ENCODE peak calls at places on chromosomes 2 and 18, in ten cellular contexts. P, R, B, I, D, Y, V, T, Z and W are unnamed samples.

GRCh38 chr2:112155331-112156151 is 17.4 kb downstream of the FBLN7 start:
- DNase-seq in T (no peak), D (no peak), Y (no peak), I (no peak), V (peak), Z (no peak), P (no peak), R (no peak), B (no peak), W (no peak)

GRCh38 chr2:8319219-8319618 is 362.6 kb upstream of the ID2 start:
- DNase-seq in Y (no peak), B (no peak), V (no peak), P (no peak), I (no peak), R (no peak), T (no peak), Z (no peak), D (no peak), W (no peak)

GRCh38 chr2:107992069-107992468 is 5.7 kb downstream of the SLC5A7 start:
- DNase-seq in Y (no peak), D (no peak), T (no peak), Z (no peak), I (no peak), R (no peak), V (no peak), B (no peak), P (no peak), W (peak)

GRCh38 chr18:48775372-48776160 is 175.2 kb downstream of the SMAD7 start:
- DNase-seq in T (no peak), R (no peak), Z (no peak), I (no peak), Y (no peak), V (no peak), D (no peak), P (no peak), B (no peak), W (no peak)

GRCh38 chr2:216696751-216697560 is 1.6 kb upstream of the IGFBP5 start:
- DNase-seq in Y (peak), I (peak), B (no peak), R (peak), P (no peak), D (peak), T (no peak), V (no peak), Z (no peak), W (no peak)

GRCh38 chr2:68943581-68944568 is 8.8 kb downstream of the GKN2 start:
- DNase-seq in Y (peak), T (peak), D (peak), R (peak), Z (peak), V (no peak), B (peak), P (peak), I (peak), W (no peak)

GRCh38 chr18:27226556-27227075 is 41.5 kb upstream of the CHST9 start:
- DNase-seq in I (no peak), P (no peak), B (no peak), R (no peak), V (no peak), D (no peak), T (no peak), Z (no peak), Y (no peak), W (no peak)

GRCh38 chr18:79934311-79935097 is 16.9 kb downstream of the SLC66A2 start:
- DNase-seq in Z (no peak), D (no peak), B (no peak), I (no peak), V (no peak), Y (no peak), R (no peak), T (no peak), P (peak), W (no peak)

GRCh38 chr2:101625387-101625786 is 72.1 kb upstream of the MAP4K4 start:
- DNase-seq in B (no peak), V (no peak), T (no peak), Y (no peak), D (no peak), Z (no peak), R (no peak), P (no peak), I (no peak), W (no peak)

GRCh38 chr2:86809481-86810121 is 18.9 kb upstream of the CD8A start:
- DNase-seq in Y (no peak), V (no peak), R (no peak), D (peak), I (no peak), Z (no peak), P (peak), T (no peak), B (no peak), W (no peak)

GRCh38 chr18:46374850-46375249 is 270.7 kb downstream of the HAUS1 start:
- DNase-seq in Z (no peak), V (no peak), R (no peak), I (no peak), P (peak), T (no peak), Y (no peak), D (no peak), B (no peak), W (no peak)

GRCh38 chr2:199606193-199606780 is 148.5 kb upstream of the SATB2 start:
- DNase-seq in B (no peak), P (no peak), V (no peak), Z (no peak), I (no peak), R (no peak), Y (peak), D (no peak), T (no peak), W (no peak)

GRCh38 chr2:161484061-161484460 is 68.0 kb downstream of the TBR1 start:
- DNase-seq in D (no peak), R (no peak), B (no peak), Z (no peak), I (no peak), Y (no peak), V (no peak), P (no peak), T (no peak), W (no peak)

GRCh38 chr2:197598450-197598849 is 76.9 kb downstream of the RFTN2 start:
- DNase-seq in T (no peak), V (no peak), D (no peak), Z (no peak), B (no peak), I (no peak), P (no peak), Y (no peak), R (no peak), W (no peak)

GRCh38 chr2:151106805-151107490 is 154.7 kb downstream of the RBM43 start:
- DNase-seq in V (no peak), P (no peak), B (no peak), T (no peak), Z (no peak), Y (no peak), R (peak), I (no peak), D (no peak), W (no peak)

GRCh38 chr2:138564586-138565250 is 63.1 kb downstream of the SPOPL start:
- DNase-seq in I (no peak), B (no peak), Z (no peak), R (no peak), T (no peak), D (no peak), Y (no peak), V (no peak), P (no peak), W (peak)

GRCh38 chr2:156944871-156945270 is 312.6 kb upstream of the GALNT5 start:
- DNase-seq in I (no peak), T (no peak), V (no peak), B (no peak), P (no peak), Z (no peak), R (no peak), D (no peak), Y (no peak), W (no peak)

GRCh38 chr2:178074123-178075005 is 1.8 kb upstream of the PDE11A start:
- DNase-seq in T (no peak), R (peak), Z (no peak), D (no peak), V (no peak), I (no peak), B (no peak), P (no peak), Y (no peak), W (no peak)

GRCh38 chr2:157931542-157931941 is 55.4 kb upstream of the ACVR1 start:
- DNase-seq in T (no peak), R (no peak), Y (no peak), B (no peak), Z (no peak), D (no peak), V (no peak), P (no peak), I (no peak), W (peak)

GRCh38 chr18:47605093-47605492 is 325.4 kb downstream of the SMAD2 start:
- DNase-seq in B (no peak), P (no peak), Z (no peak), Y (no peak), R (no peak), T (no peak), D (no peak), V (no peak), I (no peak), W (no peak)

GRCh38 chr2:86274265-86274917 is 63.0 kb downstream of the REEP1 start:
- DNase-seq in T (no peak), D (no peak), I (no peak), Z (no peak), V (no peak), R (peak), Y (no peak), P (no peak), B (no peak), W (no peak)

GRCh38 chr2:152431370-152432098 is 96.6 kb downstream of the FMNL2 start:
- DNase-seq in Z (no peak), T (no peak), P (no peak), D (peak), R (no peak), B (no peak), I (no peak), Y (no peak), V (no peak), W (no peak)

GRCh38 chr2:72843301-72843700 is 17.5 kb upstream of the EXOC6B start:
- DNase-seq in I (no peak), R (no peak), T (no peak), Z (no peak), P (peak), D (no peak), V (no peak), B (no peak), Y (no peak), W (no peak)

GRCh38 chr2:201419986-201420385 is 31.3 kb downstream of the TRAK2 start:
- DNase-seq in I (no peak), Y (no peak), T (no peak), P (no peak), Z (no peak), V (no peak), B (no peak), R (no peak), D (no peak), W (no peak)

GRCh38 chr18:75783816-75784215 is 356.3 kb upstream of the SMIM21 start:
- DNase-seq in T (no peak), D (no peak), V (no peak), R (no peak), Z (no peak), I (no peak), B (no peak), Y (no peak), P (no peak), W (no peak)

GRCh38 chr2:206937519-206937918 is 1.8 kb upstream of the CPO start:
- DNase-seq in I (no peak), R (no peak), B (no peak), T (no peak), V (no peak), Y (no peak), Z (no peak), P (no peak), D (no peak), W (no peak)

GRCh38 chr18:71105078-71105819 is 816.4 kb downstream of the SOCS6 start:
- DNase-seq in Y (peak), P (no peak), V (no peak), Z (no peak), B (no peak), T (no peak), I (no peak), D (no peak), R (no peak), W (no peak)

GRCh38 chr2:38029512-38029911 is 46.4 kb downstream of the CYP1B1 start:
- DNase-seq in R (no peak), Y (no peak), V (no peak), T (no peak), D (no peak), B (no peak), I (no peak), P (no peak), Z (no peak), W (no peak)

GRCh38 chr2:152508446-152508845 is 173.5 kb downstream of the FMNL2 start:
- DNase-seq in V (no peak), Z (no peak), B (no peak), R (peak), D (no peak), T (no peak), P (no peak), I (no peak), Y (peak), W (no peak)

GRCh38 chr2:70161069-70161534 is 29.7 kb downstream of the C2orf42 start:
- DNase-seq in V (no peak), B (no peak), D (no peak), I (no peak), P (no peak), Z (no peak), R (no peak), T (no peak), Y (no peak), W (peak)

GRCh38 chr2:181185428-181185827 is 205.0 kb downstream of the UBE2E3 start:
- DNase-seq in D (no peak), B (no peak), I (no peak), Z (no peak), V (no peak), R (no peak), P (no peak), T (no peak), Y (no peak), W (no peak)

GRCh38 chr2:66508358-66509071 is 73.6 kb downstream of the MEIS1 start:
- DNase-seq in Y (peak), Z (peak), B (no peak), V (no peak), P (no peak), R (peak), T (no peak), D (peak), I (no peak), W (no peak)